ENCODE peak calls at places on chromosome 18, in nine cellular contexts. Y, F, Z, N, X, I, R, H and P are unnamed samples.

GRCh38 chr18:45775241-45775676 is 50.2 kb upstream of the SIGLEC15 start:
- DNase-seq in H (peak; percentile 94), Z (peak; percentile 80), X (peak; percentile 66), Y (peak; percentile 86), N (peak; percentile 55), I (peak; percentile 22), R (peak; percentile 73), F (peak; percentile 94), P (peak; percentile 6)

GRCh38 chr18:28108801-28109200 is 68.1 kb downstream of the CDH2 start:
- DNase-seq in H (no peak), F (peak; percentile 48), R (no peak), X (peak; percentile 46), I (no peak), Z (peak; percentile 76), Y (no peak), N (peak; percentile 26), P (no peak)

GRCh38 chr18:3916082-3916481 is 466.1 kb downstream of the TGIF1 start:
- DNase-seq in R (no peak), H (no peak), I (no peak), N (no peak), X (no peak), Z (no peak), Y (no peak), F (no peak), P (no peak)

GRCh38 chr18:11096411-11096810 is 53.0 kb downstream of the PIEZO2 start:
- DNase-seq in N (no peak), Z (no peak), X (no peak), I (no peak), F (peak; percentile 50), R (no peak), Y (no peak), H (no peak), P (no peak)

GRCh38 chr18:79117380-79117779 is 48.2 kb downstream of the ATP9B start:
- DNase-seq in I (no peak), X (no peak), Y (no peak), H (no peak), R (no peak), Z (no peak), N (no peak), F (peak; percentile 38), P (no peak)

GRCh38 chr18:34909637-34910364 is 131.4 kb upstream of the MAPRE2 start:
- DNase-seq in X (no peak), R (no peak), N (no peak), Z (no peak), H (no peak), Y (no peak), I (no peak), F (no peak), P (no peak)

GRCh38 chr18:25422230-25422629 is 70.3 kb upstream of the ZNF521 start:
- DNase-seq in R (no peak), H (no peak), Z (no peak), I (no peak), X (no peak), Y (no peak), F (no peak), N (no peak), P (no peak)

GRCh38 chr18:32435631-32436500 is 34.8 kb downstream of the GAREM1 start:
- DNase-seq in Y (no peak), R (no peak), Z (no peak), N (no peak), H (no peak), I (no peak), X (no peak), F (no peak), P (no peak)

GRCh38 chr18:44541781-44542180 is 138.9 kb upstream of the SETBP1 start:
- DNase-seq in F (no peak), N (peak; percentile 57), R (no peak), I (no peak), X (peak; percentile 56), Y (no peak), Z (no peak), H (no peak), P (no peak)

GRCh38 chr18:58682429-58683069 is 11.3 kb downstream of the MALT1 start:
- DNase-seq in Z (peak; percentile 96), N (peak; percentile 40), R (peak; percentile 73), I (no peak), X (peak; percentile 80), F (peak; percentile 94), H (no peak), Y (peak; percentile 69), P (no peak)

GRCh38 chr18:46239549-46239948 is 135.4 kb downstream of the HAUS1 start:
- DNase-seq in N (no peak), F (no peak), I (no peak), Y (no peak), X (no peak), H (no peak), R (no peak), Z (no peak), P (no peak)

GRCh38 chr18:74840492-74841167 is 243.0 kb downstream of the ZNF407 start:
- DNase-seq in H (no peak), R (no peak), Y (no peak), I (no peak), Z (peak; percentile 79), X (peak; percentile 81), N (peak; percentile 29), F (peak; percentile 16), P (no peak)

GRCh38 chr18:3213231-3214059 is 6.3 kb downstream of the MYOM1 start:
- DNase-seq in H (no peak), Y (no peak), F (peak; percentile 20), N (no peak), Z (no peak), I (no peak), X (no peak), R (no peak), P (no peak)